ENCODE peak calls at places on chromosomes 11 and 22, in eight cellular contexts. I is cardiac muscle cell; V is left ventricle myocardium inferior; S is right atrium auricular region; O is MM.1S; T is mammary epithelial cell; X is naive thymus-derived CD4-positive, alpha-beta T cell; L is ovary. B is an unnamed sample. For H3K4me1 and H3K36me3, the result is how much of the 10 kb centered on the place peaks cover.

GRCh38 chr11:88337342-88338222 is at the start of gene CTSC:
- DNase-seq in O (peak), L (peak), T (peak), V (peak), I (peak), X (peak), S (peak), B (peak)

GRCh38 chr11:126829716-126830115 is 170.9 kb downstream of the KIRREL3 start:
- DNase-seq in O (no peak), X (no peak), V (no peak), L (no peak), I (no peak), S (no peak), T (no peak), B (no peak)

GRCh38 chr11:40306938-40307548 is 1152.4 kb downstream of the LRRC4C start:
- DNase-seq in I (peak), O (peak), X (no peak), S (no peak), L (no peak), V (no peak), T (peak), B (no peak)

GRCh38 chr11:125938418-125938817 is 7.4 kb upstream of the VSIG10L2 start:
- DNase-seq in O (no peak), T (no peak), V (no peak), S (peak), L (no peak), I (no peak), X (no peak), B (no peak)

GRCh38 chr11:113553905-113554304 is 78.7 kb upstream of the DRD2 start:
- DNase-seq in S (no peak), X (no peak), O (no peak), V (no peak), T (no peak), I (peak), L (no peak), B (no peak)

GRCh38 chr11:69677744-69678143 is 2.6 kb upstream of the LTO1 start:
- DNase-seq in T (no peak), I (no peak), V (no peak), L (no peak), O (no peak), S (no peak), X (no peak), B (no peak)

GRCh38 chr11:121298770-121299169 is 6.2 kb downstream of the SC5D start:
- DNase-seq in I (no peak), T (peak), X (no peak), L (no peak), O (no peak), V (no peak), S (no peak), B (no peak)

GRCh38 chr11:100890779-100891178 is 203.7 kb downstream of the ARHGAP42 start:
- DNase-seq in S (no peak), L (no peak), V (no peak), O (no peak), T (no peak), X (no peak), I (no peak), B (no peak)

GRCh38 chr11:77637345-77638165 is at the start of gene CLNS1A:
- DNase-seq in L (peak), T (peak), S (peak), O (peak), V (peak), I (peak), X (peak), B (peak)

GRCh38 chr11:6992457-6993431 is 27.4 kb downstream of the ZNF214 start:
- DNase-seq in S (no peak), L (no peak), X (no peak), O (no peak), T (peak), I (no peak), V (no peak), B (no peak)

GRCh38 chr11:110337570-110338193 is 41.3 kb upstream of the RDX start:
- DNase-seq in V (no peak), T (peak), I (no peak), S (peak), L (no peak), X (no peak), O (no peak), B (no peak)

GRCh38 chr11:114081641-114082414 is 22.3 kb downstream of the ZBTB16 start:
- DNase-seq in X (no peak), V (no peak), I (no peak), T (no peak), S (no peak), O (no peak), L (no peak), B (no peak)

GRCh38 chr11:17347676-17348075 is 3.9 kb upstream of the NCR3LG1 start:
- DNase-seq in I (no peak), V (no peak), T (peak), L (no peak), X (no peak), O (no peak), S (no peak), B (no peak)

GRCh38 chr11:12411395-12411794 is 34.0 kb downstream of the PARVA start:
- DNase-seq in X (no peak), L (no peak), S (no peak), T (no peak), I (no peak), V (no peak), O (no peak), B (no peak)
- H3K4me1 ChIP-seq in X (under half), L (under half), S (half or more), T (under half), I (under half), V (half or more), O (under half), B (under half)

GRCh38 chr11:48078661-48079060 is 98.3 kb downstream of the PTPRJ start:
- DNase-seq in L (no peak), X (no peak), T (no peak), O (no peak), V (no peak), S (no peak), I (no peak), B (no peak)
- H3K36me3 ChIP-seq in L (under half), X (under half), T (under half), O (under half), V (under half), S (under half), I (under half), B (under half)

DNA sequence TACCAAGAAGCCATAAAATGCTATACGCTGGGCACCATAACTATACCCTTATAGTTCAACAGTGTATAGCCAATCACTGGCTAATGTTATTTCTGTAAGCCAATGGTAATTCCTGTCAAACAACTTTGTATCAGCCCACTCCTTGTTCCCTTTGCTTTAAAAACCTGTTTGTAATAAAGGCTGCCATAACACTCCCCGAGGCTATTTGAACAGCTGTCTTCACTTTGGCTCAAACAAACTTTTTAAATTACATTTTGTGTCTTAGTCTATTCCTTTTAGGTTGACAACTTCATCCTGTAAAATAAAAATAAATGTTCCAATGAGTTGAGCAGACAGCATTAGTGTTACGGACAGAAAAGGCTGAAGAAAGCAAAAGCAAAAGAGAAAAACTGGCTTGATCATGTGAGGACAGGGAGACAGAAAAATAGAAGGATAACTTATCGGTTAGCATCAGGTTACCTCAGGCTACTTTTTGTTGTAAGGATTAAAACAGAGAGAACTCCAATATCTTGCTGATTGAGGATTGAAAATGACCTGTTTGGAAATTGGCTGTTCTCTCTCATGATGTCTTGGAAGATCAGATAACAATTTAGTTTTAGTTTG is 95.0 kb downstream of the AASDHPPT start:
- DNase-seq in V (no peak), S (no peak), O (no peak), L (no peak), I (no peak), X (no peak), T (peak), B (no peak)
- H3K4me1 ChIP-seq in V (under half), S (under half), O (under half), L (under half), I (under half), X (under half), T (under half), B (under half)

DNA sequence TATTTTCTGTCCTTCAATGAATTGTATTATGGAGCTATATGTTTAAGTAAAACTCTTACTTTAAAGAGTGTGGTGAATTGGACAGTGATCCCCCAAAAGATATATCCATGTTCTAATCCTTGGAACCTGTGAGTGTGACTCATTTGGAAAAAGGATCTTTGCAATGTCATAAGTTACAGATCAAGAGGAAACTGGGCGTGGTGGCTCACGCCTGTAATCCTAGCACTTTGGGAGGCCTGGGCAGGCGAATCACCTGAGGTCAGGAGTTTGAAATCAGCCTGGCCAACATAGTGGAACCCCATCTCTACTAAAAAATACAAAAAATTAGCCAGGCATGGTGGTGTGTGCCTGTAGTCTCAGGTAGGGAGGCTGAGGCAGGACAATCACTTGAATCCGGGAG is 36.7 kb downstream of the ELF5 start:
- DNase-seq in V (no peak), X (no peak), I (no peak), T (no peak), S (no peak), L (no peak), O (no peak), B (no peak)
- H3K36me3 ChIP-seq in V (under half), X (under half), I (under half), T (under half), S (under half), L (under half), O (under half), B (under half)

GRCh38 chr11:57802411-57802810 is 40.8 kb downstream of the CTNND1 start:
- DNase-seq in T (no peak), O (no peak), X (no peak), S (no peak), L (no peak), I (no peak), V (no peak), B (no peak)

GRCh38 chr11:57800444-57801184 is 39.0 kb downstream of the CTNND1 start:
- DNase-seq in V (no peak), S (no peak), X (peak), T (peak), I (peak), L (no peak), O (peak), B (no peak)

GRCh38 chr11:57801185-57801490 is 39.5 kb downstream of the CTNND1 start:
- DNase-seq in S (no peak), V (no peak), L (no peak), I (no peak), O (no peak), X (no peak), T (no peak), B (no peak)

GRCh38 chr11:57793711-57794110 is 32.1 kb downstream of the CTNND1 start:
- DNase-seq in L (no peak), I (no peak), V (no peak), X (no peak), O (no peak), S (no peak), T (no peak), B (no peak)

GRCh38 chr11:57798905-57799559 is 37.4 kb downstream of the CTNND1 start:
- DNase-seq in O (no peak), T (peak), X (no peak), V (no peak), S (no peak), L (no peak), I (no peak), B (no peak)
- H3K4me1 ChIP-seq in O (under half), T (under half), X (under half), V (half or more), S (half or more), L (under half), I (under half), B (half or more)

DNA sequence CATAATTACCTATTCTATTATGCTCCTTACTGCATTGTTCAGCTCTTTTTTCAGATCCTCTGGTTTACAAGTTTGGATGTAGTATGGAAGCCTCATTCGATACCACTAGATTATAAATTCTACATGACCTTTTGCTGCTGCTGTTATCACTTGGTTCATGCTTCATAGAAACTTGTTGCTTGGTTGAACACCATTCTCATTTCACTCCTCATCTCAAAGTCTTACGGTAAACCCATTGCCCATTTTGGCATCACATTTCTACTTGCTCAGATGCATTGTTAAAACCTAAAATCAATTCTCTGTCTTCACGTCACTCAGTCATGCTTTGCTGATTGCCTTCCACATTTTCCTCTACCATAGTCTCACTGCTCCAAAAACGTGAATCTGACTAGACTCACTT is 155.5 kb upstream of the DDI1 start:
- DNase-seq in S (no peak), T (no peak), I (no peak), X (no peak), V (no peak), L (no peak), O (no peak), B (no peak)
- H3K36me3 ChIP-seq in S (under half), T (under half), I (under half), X (under half), V (under half), L (under half), O (under half), B (under half)

GRCh38 chr11:66322732-66323427 is 6.0 kb upstream of the CD248 start:
- DNase-seq in O (no peak), V (peak), S (peak), T (no peak), I (no peak), X (no peak), L (peak), B (no peak)
- H3K4me1 ChIP-seq in O (under half), V (half or more), S (under half), T (under half), I (under half), X (half or more), L (under half), B (under half)

GRCh38 chr11:1005913-1006312 is 30.6 kb downstream of the MUC6 start:
- DNase-seq in S (no peak), T (no peak), L (peak), V (peak), I (no peak), X (no peak), O (no peak), B (no peak)

GRCh38 chr11:1000357-1000982 is 36.0 kb downstream of the MUC6 start:
- DNase-seq in T (no peak), L (no peak), V (no peak), S (no peak), I (no peak), X (no peak), O (no peak), B (no peak)

GRCh38 chr11:1001682-1002081 is 34.8 kb downstream of the MUC6 start:
- DNase-seq in V (no peak), T (no peak), L (no peak), S (no peak), O (no peak), I (no peak), X (no peak), B (no peak)

GRCh38 chr11:1002091-1002984 is 34.2 kb downstream of the MUC6 start:
- DNase-seq in S (no peak), L (no peak), I (no peak), T (no peak), O (no peak), X (no peak), V (no peak), B (no peak)

GRCh38 chr11:1003159-1003558 is 33.4 kb downstream of the MUC6 start:
- DNase-seq in S (no peak), I (no peak), V (no peak), O (no peak), X (no peak), L (no peak), T (no peak), B (no peak)
- H3K36me3 ChIP-seq in S (half or more), I (under half), V (half or more), O (under half), X (under half), L (under half), T (under half), B (under half)

GRCh38 chr22:31647921-31648320 is 14.1 kb downstream of the PISD start:
- DNase-seq in O (no peak), L (no peak), T (no peak), X (no peak), I (no peak), V (no peak), S (no peak), B (no peak)

GRCh38 chr22:31650391-31650790 is 11.6 kb downstream of the PISD start:
- DNase-seq in I (no peak), T (peak), V (no peak), S (no peak), X (no peak), L (no peak), O (no peak), B (no peak)

GRCh38 chr22:31647066-31647465 is 14.9 kb downstream of the PISD start:
- DNase-seq in S (no peak), I (no peak), V (no peak), O (no peak), X (no peak), L (no peak), T (no peak), B (no peak)

GRCh38 chr22:31647516-31647915 is 14.5 kb downstream of the PISD start:
- DNase-seq in X (no peak), O (no peak), I (no peak), S (no peak), L (no peak), T (peak), V (no peak), B (no peak)

DNA sequence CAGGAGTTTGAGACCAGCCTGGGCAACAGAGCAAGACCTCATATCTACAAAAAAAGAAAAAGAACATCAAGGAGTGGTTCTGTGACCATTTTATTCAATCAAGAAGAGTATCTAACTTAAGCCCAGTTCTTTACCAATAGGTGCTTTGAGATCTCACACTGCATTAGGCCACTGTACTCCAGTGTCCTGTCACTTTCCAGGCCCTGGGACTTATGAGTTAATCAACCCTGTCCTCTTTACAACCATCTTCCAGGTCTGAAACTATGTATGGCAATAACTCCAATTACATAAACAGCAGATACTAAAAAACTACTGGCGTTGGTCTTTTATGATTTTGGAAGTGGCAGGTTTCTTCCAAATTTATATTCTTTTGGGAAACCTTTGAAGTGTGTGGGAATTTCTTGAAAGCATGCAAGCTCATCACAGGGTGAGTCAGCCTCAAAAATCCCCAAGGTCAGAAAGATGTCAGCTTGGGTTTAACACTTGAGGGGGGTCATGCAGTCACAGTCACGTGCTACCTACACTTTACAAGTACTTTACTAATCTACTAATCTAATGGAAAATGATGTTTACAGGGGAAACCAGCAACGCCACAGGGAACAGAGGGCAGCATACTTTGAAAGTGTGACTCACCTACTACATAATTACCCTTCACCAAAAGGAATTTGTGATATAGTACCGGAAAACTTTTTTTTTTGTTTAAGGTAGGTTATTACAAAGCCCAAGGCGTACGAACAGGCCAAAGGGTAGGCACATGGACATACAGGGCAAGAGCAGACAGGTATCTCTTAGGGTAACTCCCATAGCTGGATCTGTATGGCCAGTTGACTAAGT is 15.6 kb downstream of the PISD start:
- DNase-seq in T (peak), S (no peak), V (no peak), I (no peak), L (no peak), X (no peak), O (no peak), B (no peak)
- H3K4me1 ChIP-seq in T (under half), S (under half), V (under half), I (under half), L (under half), X (under half), O (under half), B (under half)